ENCODE peak calls at places on chromosomes 11 and 22, in nine cellular contexts. R, K, U, D, M, S, Q, H and A are unnamed samples.

GRCh38 chr11:58907780-58908179 is 31.5 kb upstream of the GLYATL1 start:
- ATAC-seq in R (no peak), U (peak; percentile 23), Q (no peak), S (no peak), D (no peak), M (no peak), K (no peak), H (no peak), A (peak; percentile 51)

GRCh38 chr11:35272391-35272821 is 133.4 kb downstream of the CD44 start:
- ATAC-seq in Q (no peak), U (no peak), D (no peak), M (no peak), S (no peak), H (peak; percentile 90), K (peak; percentile 92), R (no peak), A (peak; percentile 88)

GRCh38 chr11:79080506-79080905 is 360.3 kb downstream of the TENM4 start:
- ATAC-seq in D (no peak), H (no peak), M (no peak), R (no peak), K (no peak), Q (no peak), U (no peak), S (no peak), A (no peak)

GRCh38 chr11:86446163-86446923 is 71.7 kb downstream of the CCDC81 start:
- ATAC-seq in M (no peak), S (no peak), K (peak; percentile 18), Q (no peak), R (no peak), H (no peak), U (no peak), D (no peak), A (no peak)

GRCh38 chr11:3135491-3136440 is 29.3 kb downstream of the OSBPL5 start:
- ATAC-seq in H (peak; percentile 14), U (peak; percentile 16), R (peak; percentile 59), K (no peak), Q (peak; percentile 72), S (no peak), D (no peak), M (peak; percentile 66), A (no peak)

GRCh38 chr11:103659138-103659734 is 377.2 kb upstream of the DDI1 start:
- ATAC-seq in U (no peak), M (peak; percentile 80), R (no peak), K (no peak), S (no peak), D (no peak), Q (peak; percentile 73), H (no peak), A (no peak)

GRCh38 chr11:17224727-17225126 is 16.9 kb upstream of the PIK3C2A start:
- ATAC-seq in R (no peak), D (no peak), M (no peak), H (no peak), U (no peak), S (no peak), K (no peak), Q (no peak), A (no peak)

GRCh38 chr11:112241486-112241885 is 15.3 kb downstream of the PTS start:
- ATAC-seq in M (no peak), D (no peak), H (no peak), Q (peak; percentile 51), U (peak; percentile 67), K (no peak), S (peak; percentile 67), R (no peak), A (no peak)

GRCh38 chr11:75380716-75381420 is 18.4 kb upstream of the RPS3 start:
- ATAC-seq in S (peak; percentile 55), Q (peak; percentile 27), U (peak; percentile 85), K (no peak), H (no peak), R (no peak), M (peak; percentile 45), D (peak; percentile 80), A (peak; percentile 50)

GRCh38 chr22:48370508-48371325 is 1457.0 kb downstream of the BRD1 start:
- ATAC-seq in Q (no peak), D (peak; percentile 6), S (no peak), M (peak; percentile 53), R (no peak), K (no peak), H (no peak), U (peak; percentile 26), A (no peak)

GRCh38 chr11:12430912-12431311 is 53.5 kb downstream of the PARVA start:
- ATAC-seq in H (no peak), M (peak; percentile 88), S (peak; percentile 85), R (no peak), D (peak; percentile 74), Q (no peak), K (no peak), U (peak; percentile 92), A (no peak)

GRCh38 chr11:8332196-8332595 is 68.5 kb upstream of the LMO1 start:
- ATAC-seq in D (no peak), U (peak; percentile 8), R (no peak), M (no peak), Q (no peak), K (no peak), H (no peak), S (no peak), A (peak; percentile 77)

GRCh38 chr22:33873666-33874065 is 46.6 kb downstream of the LARGE1 start:
- ATAC-seq in K (no peak), Q (no peak), H (no peak), D (no peak), R (no peak), S (no peak), U (no peak), M (no peak), A (no peak)

GRCh38 chr11:33747969-33748368 is 11.7 kb upstream of the CD59 start:
- ATAC-seq in K (no peak), Q (no peak), U (peak; percentile 73), R (no peak), M (no peak), D (no peak), H (no peak), S (no peak), A (no peak)

GRCh38 chr11:31957674-31958073 is 133.2 kb upstream of the RCN1 start:
- ATAC-seq in D (no peak), K (no peak), M (peak; percentile 38), H (no peak), S (no peak), U (no peak), R (peak; percentile 26), Q (peak; percentile 43), A (no peak)